ENCODE peak calls at places on chromosomes 12 and 14, in seven cellular contexts. U is WERI-Rb-1; S is NCI-H69; L is smooth muscle cell of the brain vasculature; V is T follicular helper cell; F is stimulated activated CD8-positive, alpha-beta memory T cell treated with anti-CD3 and anti-CD28 coated beads, Interleukin-12 subunit alpha, Interleukin-12 subunit beta, amount 100 ng/mL, for 1 hour; A is CD8-positive, alpha-beta T cell. M is an unnamed sample.

GRCh38 chr12:3770891-3771290 is 18.0 kb upstream of the CRACR2A start:
- DNase-seq in U (no peak), S (peak; percentile 46), L (no peak), V (no peak), F (no peak), A (no peak), M (no peak)

GRCh38 chr14:64510825-64511679 is 6.5 kb downstream of the ZBTB1 start:
- DNase-seq in U (peak; percentile 63), S (peak; percentile 82), L (peak; percentile 40), V (peak; percentile 50), F (peak; percentile 54), A (peak; percentile 52), M (peak; percentile 54)

GRCh38 chr12:54663603-54664002 is 15.4 kb upstream of the DCD start:
- DNase-seq in U (no peak), S (no peak), L (no peak), V (no peak), F (no peak), A (no peak), M (no peak)

GRCh38 chr12:42611571-42612257 is 22.2 kb upstream of the PRICKLE1 start:
- DNase-seq in U (no peak), S (no peak), L (no peak), V (no peak), F (no peak), A (no peak), M (no peak)

GRCh38 chr12:89060133-89060532 is 292.2 kb downstream of the DUSP6 start:
- DNase-seq in U (no peak), S (peak; percentile 90), L (peak; percentile 28), V (no peak), F (no peak), A (no peak), M (no peak)

GRCh38 chr14:104867371-104868059 is 2.4 kb downstream of the CEP170B start:
- DNase-seq in U (no peak), S (no peak), L (no peak), V (no peak), F (no peak), A (no peak), M (no peak)

GRCh38 chr14:87934185-87934584 is 58.8 kb downstream of the GALC start:
- DNase-seq in U (peak; percentile 8), S (peak; percentile 9), L (no peak), V (no peak), F (no peak), A (no peak), M (no peak)

GRCh38 chr14:101435546-101435945 is 125.7 kb upstream of the DIO3 start:
- DNase-seq in U (no peak), S (no peak), L (no peak), V (no peak), F (no peak), A (no peak), M (no peak)

GRCh38 chr12:116693259-116694227 is 44.3 kb downstream of the SPRING1 start:
- DNase-seq in U (no peak), S (peak; percentile 91), L (no peak), V (no peak), F (no peak), A (no peak), M (no peak)

GRCh38 chr12:123690191-123690840 is 19.4 kb downstream of the TCTN2 start:
- DNase-seq in U (no peak), S (no peak), L (no peak), V (no peak), F (no peak), A (no peak), M (no peak)

GRCh38 chr14:25394356-25394755 is 344.4 kb upstream of the STXBP6 start:
- DNase-seq in U (no peak), S (no peak), L (no peak), V (no peak), F (no peak), A (no peak), M (no peak)

GRCh38 chr14:55807059-55807499 is 227.1 kb downstream of the KTN1 start:
- DNase-seq in U (no peak), S (peak; percentile 96), L (peak; percentile 23), V (peak; percentile 66), F (peak; percentile 55), A (peak; percentile 87), M (no peak)

GRCh38 chr12:10304161-10304574 is 3.5 kb upstream of the KLRD1 start:
- DNase-seq in U (no peak), S (no peak), L (no peak), V (no peak), F (no peak), A (peak; percentile 21), M (no peak)

GRCh38 chr14:88189040-88189839 is 133.8 kb downstream of the KCNK10 start:
- DNase-seq in U (peak; percentile 89), S (peak; percentile 89), L (peak; percentile 24), V (peak; percentile 18), F (peak; percentile 14), A (peak; percentile 38), M (peak; percentile 65)

GRCh38 chr12:8088574-8088973 is 6.5 kb downstream of the NECAP1 start:
- DNase-seq in U (peak; percentile 32), S (no peak), L (no peak), V (no peak), F (no peak), A (peak; percentile 63), M (no peak)

GRCh38 chr12:110501378-110501721 is 561 bp downstream of the VPS29 start:
- DNase-seq in U (peak; percentile 32), S (peak; percentile 79), L (no peak), V (peak; percentile 17), F (peak; percentile 4), A (no peak), M (no peak)

GRCh38 chr12:102026728-102027127 is 35.1 kb downstream of the WASHC3 start:
- DNase-seq in U (no peak), S (no peak), L (no peak), V (no peak), F (no peak), A (no peak), M (no peak)

GRCh38 chr14:35687335-35687939 is 121.7 kb downstream of the RALGAPA1 start:
- DNase-seq in U (peak; percentile 48), S (peak; percentile 81), L (peak; percentile 36), V (peak; percentile 2), F (no peak), A (no peak), M (peak; percentile 17)

GRCh38 chr12:110853856-110854255 is 7.1 kb downstream of the CCDC63 start:
- DNase-seq in U (no peak), S (no peak), L (no peak), V (no peak), F (no peak), A (no peak), M (no peak)

GRCh38 chr12:64461634-64462414 is 9.9 kb downstream of the TBK1 start:
- DNase-seq in U (no peak), S (peak; percentile 16), L (no peak), V (no peak), F (no peak), A (no peak), M (no peak)

GRCh38 chr14:29282169-29282568 is 515.6 kb downstream of the FOXG1 start:
- DNase-seq in U (no peak), S (no peak), L (no peak), V (no peak), F (no peak), A (no peak), M (no peak)

GRCh38 chr14:53533384-53533975 is 380.4 kb upstream of the DDHD1 start:
- DNase-seq in U (no peak), S (no peak), L (no peak), V (no peak), F (no peak), A (no peak), M (no peak)

GRCh38 chr12:31600252-31600651 is 9.3 kb upstream of the DENND5B start:
- DNase-seq in U (no peak), S (peak; percentile 80), L (no peak), V (no peak), F (no peak), A (no peak), M (no peak)

GRCh38 chr12:112164326-112164660 is 38.9 kb downstream of the TRAFD1 start:
- DNase-seq in U (no peak), S (no peak), L (no peak), V (no peak), F (no peak), A (no peak), M (no peak)

GRCh38 chr12:6161124-6161882 is 36.8 kb upstream of the VWF start:
- DNase-seq in U (no peak), S (no peak), L (no peak), V (no peak), F (no peak), A (no peak), M (no peak)

GRCh38 chr12:124543591-124544310 is 23.7 kb downstream of the NCOR2 start:
- DNase-seq in U (peak; percentile 96), S (peak; percentile 76), L (no peak), V (no peak), F (no peak), A (no peak), M (no peak)

GRCh38 chr12:80101126-80101525 is 1.8 kb downstream of the OTOGL start:
- DNase-seq in U (no peak), S (peak; percentile 81), L (no peak), V (no peak), F (no peak), A (no peak), M (no peak)

GRCh38 chr14:88630565-88630964 is 67.7 kb downstream of the ZC3H14 start:
- DNase-seq in U (no peak), S (no peak), L (no peak), V (no peak), F (no peak), A (no peak), M (no peak)

GRCh38 chr12:58918475-58918874 is 1.8 kb downstream of the LRIG3 start:
- DNase-seq in U (no peak), S (peak; percentile 91), L (no peak), V (no peak), F (no peak), A (no peak), M (no peak)

GRCh38 chr12:49413010-49413409 is 45.7 kb downstream of the SPATS2 start:
- DNase-seq in U (no peak), S (no peak), L (no peak), V (no peak), F (no peak), A (no peak), M (no peak)

GRCh38 chr14:74135386-74135785 is 50.6 kb downstream of the LIN52 start:
- DNase-seq in U (no peak), S (no peak), L (no peak), V (no peak), F (no peak), A (no peak), M (no peak)

M was measured in Panc1.